ENCODE peak calls at places on chromosomes 1 and 21, in ten cellular contexts. M is CD8-positive, alpha-beta T cell; C is lung; P is GM23338; B is kidney; K is hepatocyte; J is A549; U is heart left ventricle; Q is AG04450; E is neural progenitor cell. F is an unnamed sample.

GRCh38 chr1:153506831-153507413 is 28.9 kb downstream of the S100A6 start:
- DNase-seq in C (peak; percentile 75), Q (peak; percentile 90), E (no peak), J (peak; percentile 55), M (no peak), U (peak; percentile 87), K (peak; percentile 83), B (peak; percentile 93), P (no peak), F (no peak)

GRCh38 chr1:50415235-50416149 is 7.8 kb downstream of the DMRTA2 start:
- DNase-seq in J (no peak), U (no peak), E (peak; percentile 57), C (no peak), P (peak; percentile 52), Q (no peak), M (no peak), K (no peak), B (no peak), F (no peak)

GRCh38 chr1:65593516-65593915 is 173.0 kb downstream of the LEPR start:
- DNase-seq in M (no peak), U (no peak), C (no peak), Q (no peak), B (no peak), P (no peak), K (no peak), E (no peak), J (no peak), F (no peak)

GRCh38 chr1:29975036-29975694 is 738.8 kb downstream of the PTPRU start:
- DNase-seq in J (peak; percentile 12), B (no peak), K (peak; percentile 59), E (peak; percentile 76), P (peak; percentile 75), Q (peak; percentile 33), U (no peak), M (no peak), C (peak; percentile 26), F (no peak)

GRCh38 chr1:33986389-33987095 is 122.7 kb downstream of the HMGB4 start:
- DNase-seq in U (peak; percentile 25), M (no peak), B (no peak), J (no peak), C (peak; percentile 56), P (no peak), E (no peak), Q (no peak), K (peak; percentile 77), F (no peak)

GRCh38 chr1:54582566-54583306 is 34.7 kb downstream of the ACOT11 start:
- DNase-seq in P (peak; percentile 78), U (no peak), K (no peak), Q (no peak), C (no peak), E (peak; percentile 83), B (peak; percentile 93), J (no peak), M (no peak), F (no peak)

GRCh38 chr1:31413405-31414005 is 492 bp downstream of the SERINC2 start:
- DNase-seq in C (peak; percentile 80), P (peak; percentile 43), M (peak; percentile 30), K (peak; percentile 85), J (peak; percentile 25), U (peak; percentile 75), Q (no peak), B (peak; percentile 93), E (peak; percentile 70), F (peak; percentile 34)

GRCh38 chr21:42106425-42106824 is 35.3 kb downstream of the UMODL1 start:
- DNase-seq in B (peak; percentile 65), M (no peak), P (no peak), Q (no peak), U (no peak), J (no peak), K (no peak), E (no peak), C (no peak), F (no peak)

GRCh38 chr1:199512037-199512710 is 515.3 kb upstream of the NR5A2 start:
- DNase-seq in U (no peak), Q (no peak), C (no peak), K (no peak), P (peak; percentile 29), B (no peak), M (no peak), E (peak; percentile 80), J (no peak), F (peak; percentile 57)

GRCh38 chr1:228554107-228554506 is 66.9 kb downstream of the RNF187 start:
- DNase-seq in P (no peak), B (no peak), E (no peak), U (no peak), M (no peak), C (no peak), Q (no peak), J (no peak), K (no peak), F (no peak)

GRCh38 chr1:89911186-89911976 is 83.5 kb upstream of the ZNF326 start:
- DNase-seq in C (no peak), B (no peak), J (peak; percentile 23), Q (no peak), E (peak; percentile 23), P (peak; percentile 62), K (no peak), M (no peak), U (no peak), F (no peak)

GRCh38 chr1:109767596-109768334 is 4.0 kb upstream of the EPS8L3 start:
- DNase-seq in C (no peak), Q (no peak), M (no peak), U (no peak), J (no peak), K (no peak), E (no peak), B (peak; percentile 39), P (no peak), F (peak; percentile 10)

GRCh38 chr1:210360852-210361477 is 32.3 kb downstream of the HHAT start:
- DNase-seq in E (peak; percentile 51), J (peak; percentile 71), K (peak; percentile 60), M (no peak), U (no peak), C (no peak), Q (peak; percentile 44), B (no peak), P (peak; percentile 60), F (no peak)

DNA sequence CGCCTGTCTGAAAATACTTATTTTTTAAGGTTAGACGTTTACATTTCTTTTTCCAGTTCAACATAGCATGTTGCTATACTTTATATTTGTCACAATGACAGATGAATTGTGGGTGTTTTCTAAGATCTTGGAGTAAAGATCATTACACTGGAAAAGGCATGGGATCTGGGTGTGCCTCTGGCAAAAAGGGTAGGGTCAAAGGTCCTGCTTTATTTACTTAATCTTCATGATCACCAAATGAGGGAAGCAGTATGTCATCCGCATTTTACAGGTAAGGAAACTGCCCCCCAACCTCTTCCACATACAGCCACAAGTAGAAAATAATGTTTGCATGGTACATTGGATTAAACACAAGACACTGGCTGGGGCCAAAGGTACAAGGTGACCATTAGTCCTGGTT is 12.5 kb upstream of the SMPDL3B start:
- DNase-seq in B (no peak), P (no peak), C (no peak), K (no peak), E (no peak), U (no peak), Q (no peak), J (no peak), M (no peak), F (no peak)
- H3K27ac ChIP-seq in B (no peak overlapping the region), P (no peak overlapping the region), C (no peak overlapping the region), K (no peak overlapping the region), E (no peak overlapping the region), U (no peak overlapping the region), Q (no peak overlapping the region), J (no peak overlapping the region), M (no peak overlapping the region), F (no peak overlapping the region)

GRCh38 chr1:43367026-43367903 is 546 bp downstream of the ELOVL1 start:
- DNase-seq in Q (no peak), M (peak; percentile 29), P (peak; percentile 63), K (peak; percentile 56), E (peak; percentile 45), J (peak; percentile 46), C (no peak), B (peak; percentile 81), U (peak; percentile 33), F (no peak)
- TF ChIP-seq CTCF in Q (peak; percentile 1), M (no peak), P (no peak), K (no peak), E (no peak), J (no peak), C (no peak), B (no peak), U (no peak), F (no peak)

DNA sequence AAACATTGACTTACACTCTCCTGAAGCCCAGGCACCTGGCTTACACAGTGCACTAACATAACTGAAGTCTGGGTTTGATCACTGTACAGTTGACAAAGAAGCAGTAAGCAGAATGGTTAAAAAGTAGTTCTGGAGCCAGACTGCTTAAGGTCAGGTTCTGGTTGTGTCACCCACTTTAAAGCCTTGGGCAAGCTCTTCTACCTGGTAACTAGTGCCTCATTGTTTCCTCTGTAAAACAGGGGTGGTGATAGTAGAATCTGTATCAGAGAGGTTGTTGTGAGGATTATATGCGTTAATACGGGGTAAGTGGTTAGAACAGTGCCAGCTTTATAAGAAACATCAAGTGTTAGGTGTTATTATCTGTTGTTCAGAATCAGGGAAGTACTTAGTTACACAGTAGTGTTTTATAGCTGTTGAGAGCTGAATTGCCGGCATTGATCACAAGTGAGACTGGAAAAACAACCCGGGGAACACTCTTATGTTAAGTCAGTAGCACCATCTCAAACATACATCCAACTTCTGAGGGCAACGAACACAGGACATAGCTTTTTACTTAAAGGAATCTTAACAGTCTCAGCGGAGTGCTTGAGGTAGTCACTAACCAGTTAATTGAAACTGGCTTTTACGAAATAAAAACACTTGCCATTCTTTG is 3.7 kb downstream of the BACH1 start:
- DNase-seq in B (no peak), K (peak; percentile 30), J (no peak), E (no peak), C (no peak), P (no peak), M (no peak), U (no peak), Q (no peak), F (no peak)
- H3K4me3 ChIP-seq in B (peak overlapping the region; percentile 36), K (peak overlapping the region; percentile 20), J (no peak overlapping the region), E (no peak overlapping the region), C (no peak overlapping the region), P (no peak overlapping the region), M (no peak overlapping the region), U (no peak overlapping the region), Q (peak overlapping the region; percentile 97), F (no peak overlapping the region)

GRCh38 chr21:45113543-45113942 is 39.2 kb downstream of the ADARB1 start:
- DNase-seq in U (no peak), Q (no peak), B (no peak), P (no peak), E (no peak), C (no peak), M (no peak), J (no peak), K (no peak), F (no peak)

GRCh38 chr21:45115141-45115540 is 40.8 kb downstream of the ADARB1 start:
- DNase-seq in C (no peak), P (no peak), K (no peak), B (no peak), Q (no peak), U (no peak), M (no peak), J (no peak), E (no peak), F (no peak)

GRCh38 chr21:45116066-45116465 is 41.7 kb downstream of the ADARB1 start:
- DNase-seq in K (no peak), J (no peak), B (no peak), E (no peak), Q (no peak), M (no peak), P (no peak), U (no peak), C (no peak), F (no peak)

GRCh38 chr21:45114072-45114471 is 39.7 kb downstream of the ADARB1 start:
- DNase-seq in K (no peak), B (no peak), J (no peak), U (no peak), C (no peak), M (no peak), E (no peak), Q (no peak), P (no peak), F (no peak)

GRCh38 chr21:45114475-45114874 is 40.1 kb downstream of the ADARB1 start:
- DNase-seq in U (no peak), C (no peak), Q (no peak), J (no peak), B (no peak), P (no peak), K (no peak), E (no peak), M (no peak), F (no peak)
- H3K27ac ChIP-seq in U (peak overlapping the region; percentile 6), C (peak overlapping the region; percentile 52), Q (no peak overlapping the region), J (no peak overlapping the region), B (no peak overlapping the region), P (no peak overlapping the region), K (no peak overlapping the region), E (no peak overlapping the region), M (no peak overlapping the region), F (no peak overlapping the region)

F was measured in WERI-Rb-1.